ENCODE peak calls at places on chromosomes 2 and 18, in eight cellular contexts. Z is endothelial cell of umbilical vein, M is K562, G is GM12878, I is HepG2, V is HCT116, U is SK-N-SH, A is H1. X is an unnamed sample.

GRCh38 chr18:68024716-68025115 is 508.2 kb upstream of the DSEL start:
- DNase-seq in G (no peak), M (no peak), U (no peak), Z (no peak), V (no peak), I (no peak), A (no peak), X (no peak)

GRCh38 chr2:42569116-42569711 is 782 bp downstream of the MTA3 start:
- DNase-seq in M (peak; percentile 57), V (no peak), Z (peak; percentile 69), U (peak; percentile 83), A (no peak), I (peak; percentile 38), G (no peak), X (no peak)

GRCh38 chr18:24514439-24514838 is 54.0 kb downstream of the HRH4 start:
- DNase-seq in A (peak; percentile 29), I (peak; percentile 30), U (peak; percentile 39), V (peak; percentile 84), M (peak; percentile 63), Z (peak; percentile 31), G (no peak), X (peak; percentile 8)

GRCh38 chr2:11446733-11447248 is 19.2 kb downstream of the E2F6 start:
- DNase-seq in A (peak; percentile 51), M (peak; percentile 40), Z (peak; percentile 71), G (no peak), I (peak; percentile 75), V (peak; percentile 22), U (peak; percentile 72), X (no peak)

GRCh38 chr2:143847257-143847656 is 672.7 kb downstream of the ZEB2 start:
- DNase-seq in Z (no peak), M (no peak), I (no peak), G (no peak), V (no peak), U (no peak), A (no peak), X (no peak)

GRCh38 chr2:55861733-55862132 is 61.8 kb downstream of the EFEMP1 start:
- DNase-seq in U (no peak), M (no peak), I (no peak), V (no peak), G (no peak), A (no peak), Z (no peak), X (no peak)

GRCh38 chr2:50346104-50346503 is 685.8 kb downstream of the NRXN1 start:
- DNase-seq in I (no peak), A (no peak), M (no peak), Z (no peak), V (no peak), U (peak; percentile 50), G (no peak), X (no peak)

GRCh38 chr2:189486237-189486770 is 45.0 kb downstream of the WDR75 start:
- DNase-seq in U (no peak), G (no peak), A (no peak), I (no peak), V (no peak), Z (no peak), M (no peak), X (no peak)

GRCh38 chr2:229920011-229920781 is 1.6 kb downstream of the TRIP12 start:
- DNase-seq in M (no peak), I (peak; percentile 27), U (no peak), A (no peak), G (no peak), Z (peak; percentile 58), V (no peak), X (no peak)

GRCh38 chr18:41985914-41986313 is 30.9 kb downstream of the PIK3C3 start:
- DNase-seq in G (no peak), M (no peak), V (no peak), Z (no peak), A (no peak), I (no peak), U (no peak), X (no peak)

GRCh38 chr2:111121028-111121872 is 536 bp downstream of the BCL2L11 start:
- DNase-seq in V (no peak), I (peak; percentile 35), U (peak; percentile 66), M (peak; percentile 47), G (no peak), A (no peak), Z (peak; percentile 48), X (no peak)

GRCh38 chr2:60818272-60818671 is 62.2 kb downstream of the PAPOLG start:
- DNase-seq in Z (peak; percentile 37), M (peak; percentile 22), G (no peak), I (peak; percentile 31), U (no peak), A (no peak), V (no peak), X (no peak)

GRCh38 chr2:232623768-232624553 is 9.4 kb upstream of the EFHD1 start:
- DNase-seq in A (no peak), M (no peak), V (no peak), G (no peak), U (no peak), I (no peak), Z (no peak), X (no peak)

GRCh38 chr18:23468753-23469459 is 15.8 kb downstream of the RIOK3 start:
- DNase-seq in U (no peak), M (no peak), A (no peak), Z (no peak), G (no peak), V (no peak), I (no peak), X (no peak)

GRCh38 chr18:23471486-23471885 is 18.4 kb downstream of the RIOK3 start:
- DNase-seq in V (no peak), G (no peak), A (no peak), U (no peak), Z (no peak), M (no peak), I (no peak), X (no peak)

GRCh38 chr18:23470620-23471387 is 17.7 kb downstream of the RIOK3 start:
- DNase-seq in Z (no peak), G (no peak), U (no peak), A (no peak), M (no peak), V (no peak), I (no peak), X (no peak)
- H3K9ac ChIP-seq in Z (no peak overlapping the region), G (no peak overlapping the region), U (no peak overlapping the region), A (no peak overlapping the region), M (no peak overlapping the region), V (no peak overlapping the region), I (no peak overlapping the region), X (no peak overlapping the region)

GRCh38 chr18:54388203-54389142 is 30.8 kb downstream of the C18orf54 start:
- DNase-seq in M (peak; percentile 61), Z (peak; percentile 89), G (peak; percentile 40), A (peak; percentile 70), U (no peak), V (peak; percentile 66), I (peak; percentile 80), X (no peak)
- H3K4me3 ChIP-seq in M (no peak overlapping the region), Z (no peak overlapping the region), G (no peak overlapping the region), A (no peak overlapping the region), U (no peak overlapping the region), V (peak overlapping the region; percentile 43), I (no peak overlapping the region), X (no peak overlapping the region)

GRCh38 chr2:38742797-38743559 is 8.2 kb downstream of the SRSF7 start:
- DNase-seq in Z (no peak), U (no peak), A (no peak), V (no peak), G (no peak), M (no peak), I (no peak), X (no peak)

GRCh38 chr2:38747007-38747424 is 4.1 kb downstream of the SRSF7 start:
- DNase-seq in U (peak; percentile 70), G (no peak), I (no peak), Z (no peak), M (no peak), V (no peak), A (no peak), X (no peak)

GRCh38 chr2:38743672-38744398 is 7.3 kb downstream of the SRSF7 start:
- DNase-seq in I (no peak), Z (no peak), M (no peak), G (no peak), A (no peak), V (no peak), U (no peak), X (no peak)

GRCh38 chr2:38741542-38741852 is 9.7 kb downstream of the SRSF7 start:
- DNase-seq in M (no peak), I (no peak), Z (no peak), U (no peak), V (no peak), A (no peak), G (no peak), X (no peak)

GRCh38 chr2:38744399-38744780 is 6.8 kb downstream of the SRSF7 start:
- DNase-seq in U (no peak), V (no peak), M (no peak), I (no peak), A (no peak), Z (no peak), G (no peak), X (no peak)
- TF ChIP-seq POLR2AphosphoS5 in U (no peak), V (no peak), M (peak; percentile 20), I (peak; percentile 22), A (peak; percentile 76), Z (no peak), G (peak; percentile 74), X (no peak)

DNA sequence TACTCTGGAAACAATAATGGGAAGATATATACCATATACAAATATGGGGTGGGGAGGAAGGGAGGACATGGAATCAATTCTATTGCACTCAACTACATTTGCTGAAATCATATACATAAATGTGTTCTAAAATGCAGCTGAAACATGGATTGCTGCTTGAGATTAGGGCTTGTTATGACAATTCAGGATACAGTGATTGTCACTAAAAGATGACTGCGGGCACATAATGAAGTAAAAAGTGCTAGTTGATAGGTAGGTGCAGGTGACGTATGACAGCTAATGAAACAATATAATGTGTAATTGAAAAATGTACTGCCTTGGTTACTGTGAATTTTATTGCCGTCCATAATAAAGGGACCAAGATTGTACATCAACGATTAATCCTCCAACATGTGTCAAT is 1062.1 kb upstream of the FANCL start:
- DNase-seq in A (no peak), V (no peak), U (no peak), M (no peak), I (no peak), Z (no peak), G (no peak), X (no peak)
- H3K9ac ChIP-seq in A (no peak overlapping the region), V (no peak overlapping the region), U (no peak overlapping the region), M (no peak overlapping the region), I (no peak overlapping the region), Z (no peak overlapping the region), G (no peak overlapping the region), X (no peak overlapping the region)

GRCh38 chr18:35242426-35242825 is 1.6 kb downstream of the ZNF397 start:
- DNase-seq in M (no peak), G (no peak), A (no peak), I (no peak), V (no peak), Z (no peak), U (no peak), X (no peak)
- H3K4me3 ChIP-seq in M (no peak overlapping the region), G (peak overlapping the region; percentile 4), A (no peak overlapping the region), I (no peak overlapping the region), V (no peak overlapping the region), Z (no peak overlapping the region), U (peak overlapping the region; percentile 0), X (peak overlapping the region; percentile 15)

GRCh38 chr2:8515390-8515761 is 166.5 kb upstream of the ID2 start:
- DNase-seq in I (no peak), U (no peak), A (no peak), G (peak; percentile 88), Z (no peak), M (no peak), V (no peak), X (no peak)
- TF ChIP-seq POLR2AphosphoS5 in I (no peak), U (no peak), A (no peak), G (peak; percentile 12), Z (no peak), M (no peak), V (no peak), X (no peak)